ENCODE peak calls at places on chromosomes 11 and 22, in six cellular contexts. One of them, this sample, is unnamed.

GRCh38 chr11:65718964-65719492 is 1.6 kb downstream of the RNASEH2C start:
- DNase-seq in posterior cingulate gyrus: no peak
- DNase-seq in stimulated activated CD4-positive, alpha-beta T cell treated with anti-CD3 and anti-CD28 coated beads, Interleukin-1b, Interleukin-23, amount 100 ng/mL, for 24 hours: no peak
- DNase-seq in EL: peak
- DNase-seq in activated CD8-positive, alpha-beta memory T cell treated with anti-CD3 and anti-CD28 coated beads, Interleukin-2, amount 50 U/mL, for 4 hours: no peak
- DNase-seq in iPS-NIHi11: no peak
- DNase-seq in this sample: no peak

GRCh38 chr11:73159297-73159696 is 17.2 kb upstream of the FCHSD2 start:
- DNase-seq in activated CD8-positive, alpha-beta memory T cell treated with anti-CD3 and anti-CD28 coated beads, Interleukin-2, amount 50 U/mL, for 4 hours: no peak
- DNase-seq in posterior cingulate gyrus: no peak
- DNase-seq in iPS-NIHi11: no peak
- DNase-seq in stimulated activated CD4-positive, alpha-beta T cell treated with anti-CD3 and anti-CD28 coated beads, Interleukin-1b, Interleukin-23, amount 100 ng/mL, for 24 hours: no peak
- DNase-seq in EL: no peak
- DNase-seq in this sample: no peak

GRCh38 chr11:65496304-65497140 is 2.3 kb upstream of the MALAT1 start:
- DNase-seq in EL: peak
- DNase-seq in activated CD8-positive, alpha-beta memory T cell treated with anti-CD3 and anti-CD28 coated beads, Interleukin-2, amount 50 U/mL, for 4 hours: no peak
- DNase-seq in stimulated activated CD4-positive, alpha-beta T cell treated with anti-CD3 and anti-CD28 coated beads, Interleukin-1b, Interleukin-23, amount 100 ng/mL, for 24 hours: no peak
- DNase-seq in iPS-NIHi11: no peak
- DNase-seq in posterior cingulate gyrus: no peak
- DNase-seq in this sample: no peak

GRCh38 chr11:44387415-44387814 is 77.5 kb upstream of the ALX4 start:
- DNase-seq in EL: no peak
- DNase-seq in activated CD8-positive, alpha-beta memory T cell treated with anti-CD3 and anti-CD28 coated beads, Interleukin-2, amount 50 U/mL, for 4 hours: no peak
- DNase-seq in iPS-NIHi11: no peak
- DNase-seq in posterior cingulate gyrus: no peak
- DNase-seq in stimulated activated CD4-positive, alpha-beta T cell treated with anti-CD3 and anti-CD28 coated beads, Interleukin-1b, Interleukin-23, amount 100 ng/mL, for 24 hours: no peak
- DNase-seq in this sample: no peak

GRCh38 chr11:82701847-82702520 is 31.7 kb downstream of the FAM181B start:
- DNase-seq in stimulated activated CD4-positive, alpha-beta T cell treated with anti-CD3 and anti-CD28 coated beads, Interleukin-1b, Interleukin-23, amount 100 ng/mL, for 24 hours: no peak
- DNase-seq in posterior cingulate gyrus: peak
- DNase-seq in activated CD8-positive, alpha-beta memory T cell treated with anti-CD3 and anti-CD28 coated beads, Interleukin-2, amount 50 U/mL, for 4 hours: no peak
- DNase-seq in iPS-NIHi11: peak
- DNase-seq in EL: peak
- DNase-seq in this sample: peak

GRCh38 chr11:12397953-12398352 is 20.6 kb downstream of the PARVA start:
- DNase-seq in EL: peak
- DNase-seq in activated CD8-positive, alpha-beta memory T cell treated with anti-CD3 and anti-CD28 coated beads, Interleukin-2, amount 50 U/mL, for 4 hours: no peak
- DNase-seq in posterior cingulate gyrus: no peak
- DNase-seq in stimulated activated CD4-positive, alpha-beta T cell treated with anti-CD3 and anti-CD28 coated beads, Interleukin-1b, Interleukin-23, amount 100 ng/mL, for 24 hours: no peak
- DNase-seq in iPS-NIHi11: no peak
- DNase-seq in this sample: peak

GRCh38 chr11:78798567-78799170 is 224.0 kb upstream of the NARS2 start:
- DNase-seq in EL: peak
- DNase-seq in posterior cingulate gyrus: peak
- DNase-seq in activated CD8-positive, alpha-beta memory T cell treated with anti-CD3 and anti-CD28 coated beads, Interleukin-2, amount 50 U/mL, for 4 hours: no peak
- DNase-seq in iPS-NIHi11: peak
- DNase-seq in stimulated activated CD4-positive, alpha-beta T cell treated with anti-CD3 and anti-CD28 coated beads, Interleukin-1b, Interleukin-23, amount 100 ng/mL, for 24 hours: peak
- DNase-seq in this sample: peak

GRCh38 chr11:46472662-46472994 is 81.1 kb upstream of the CHRM4 start:
- DNase-seq in activated CD8-positive, alpha-beta memory T cell treated with anti-CD3 and anti-CD28 coated beads, Interleukin-2, amount 50 U/mL, for 4 hours: no peak
- DNase-seq in EL: no peak
- DNase-seq in stimulated activated CD4-positive, alpha-beta T cell treated with anti-CD3 and anti-CD28 coated beads, Interleukin-1b, Interleukin-23, amount 100 ng/mL, for 24 hours: no peak
- DNase-seq in posterior cingulate gyrus: no peak
- DNase-seq in iPS-NIHi11: no peak
- DNase-seq in this sample: no peak

GRCh38 chr11:12110714-12111481 is 508 bp downstream of the MICAL2 start:
- DNase-seq in stimulated activated CD4-positive, alpha-beta T cell treated with anti-CD3 and anti-CD28 coated beads, Interleukin-1b, Interleukin-23, amount 100 ng/mL, for 24 hours: no peak
- DNase-seq in EL: peak
- DNase-seq in posterior cingulate gyrus: no peak
- DNase-seq in activated CD8-positive, alpha-beta memory T cell treated with anti-CD3 and anti-CD28 coated beads, Interleukin-2, amount 50 U/mL, for 4 hours: peak
- DNase-seq in iPS-NIHi11: peak
- DNase-seq in this sample: no peak

GRCh38 chr11:79212711-79213110 is 228.1 kb downstream of the TENM4 start:
- DNase-seq in stimulated activated CD4-positive, alpha-beta T cell treated with anti-CD3 and anti-CD28 coated beads, Interleukin-1b, Interleukin-23, amount 100 ng/mL, for 24 hours: no peak
- DNase-seq in iPS-NIHi11: no peak
- DNase-seq in activated CD8-positive, alpha-beta memory T cell treated with anti-CD3 and anti-CD28 coated beads, Interleukin-2, amount 50 U/mL, for 4 hours: no peak
- DNase-seq in posterior cingulate gyrus: peak
- DNase-seq in EL: no peak
- DNase-seq in this sample: no peak

GRCh38 chr11:120608760-120609211 is 97.2 kb downstream of the GRIK4 start:
- DNase-seq in stimulated activated CD4-positive, alpha-beta T cell treated with anti-CD3 and anti-CD28 coated beads, Interleukin-1b, Interleukin-23, amount 100 ng/mL, for 24 hours: no peak
- DNase-seq in iPS-NIHi11: peak
- DNase-seq in activated CD8-positive, alpha-beta memory T cell treated with anti-CD3 and anti-CD28 coated beads, Interleukin-2, amount 50 U/mL, for 4 hours: no peak
- DNase-seq in posterior cingulate gyrus: no peak
- DNase-seq in EL: no peak
- DNase-seq in this sample: no peak

GRCh38 chr11:122180435-122180834 is 64.4 kb upstream of the BLID start:
- DNase-seq in EL: peak
- DNase-seq in stimulated activated CD4-positive, alpha-beta T cell treated with anti-CD3 and anti-CD28 coated beads, Interleukin-1b, Interleukin-23, amount 100 ng/mL, for 24 hours: no peak
- DNase-seq in iPS-NIHi11: no peak
- DNase-seq in posterior cingulate gyrus: no peak
- DNase-seq in activated CD8-positive, alpha-beta memory T cell treated with anti-CD3 and anti-CD28 coated beads, Interleukin-2, amount 50 U/mL, for 4 hours: no peak
- DNase-seq in this sample: peak

GRCh38 chr22:19996694-19997384 is 19.8 kb downstream of the ARVCF start:
- DNase-seq in iPS-NIHi11: no peak
- DNase-seq in EL: no peak
- DNase-seq in stimulated activated CD4-positive, alpha-beta T cell treated with anti-CD3 and anti-CD28 coated beads, Interleukin-1b, Interleukin-23, amount 100 ng/mL, for 24 hours: no peak
- DNase-seq in posterior cingulate gyrus: no peak
- DNase-seq in activated CD8-positive, alpha-beta memory T cell treated with anti-CD3 and anti-CD28 coated beads, Interleukin-2, amount 50 U/mL, for 4 hours: no peak
- DNase-seq in this sample: no peak

GRCh38 chr11:65213322-65214211 is 31.8 kb downstream of the CAPN1 start:
- DNase-seq in iPS-NIHi11: peak
- DNase-seq in EL: no peak
- DNase-seq in posterior cingulate gyrus: no peak
- DNase-seq in stimulated activated CD4-positive, alpha-beta T cell treated with anti-CD3 and anti-CD28 coated beads, Interleukin-1b, Interleukin-23, amount 100 ng/mL, for 24 hours: no peak
- DNase-seq in activated CD8-positive, alpha-beta memory T cell treated with anti-CD3 and anti-CD28 coated beads, Interleukin-2, amount 50 U/mL, for 4 hours: no peak
- DNase-seq in this sample: no peak

GRCh38 chr22:46564084-46564714 is 26.8 kb upstream of the CELSR1 start:
- DNase-seq in posterior cingulate gyrus: no peak
- DNase-seq in stimulated activated CD4-positive, alpha-beta T cell treated with anti-CD3 and anti-CD28 coated beads, Interleukin-1b, Interleukin-23, amount 100 ng/mL, for 24 hours: no peak
- DNase-seq in EL: no peak
- DNase-seq in activated CD8-positive, alpha-beta memory T cell treated with anti-CD3 and anti-CD28 coated beads, Interleukin-2, amount 50 U/mL, for 4 hours: peak
- DNase-seq in iPS-NIHi11: no peak
- DNase-seq in this sample: no peak

GRCh38 chr11:92411431-92411830 is 186.8 kb downstream of the FAT3 start:
- DNase-seq in stimulated activated CD4-positive, alpha-beta T cell treated with anti-CD3 and anti-CD28 coated beads, Interleukin-1b, Interleukin-23, amount 100 ng/mL, for 24 hours: no peak
- DNase-seq in posterior cingulate gyrus: no peak
- DNase-seq in iPS-NIHi11: peak
- DNase-seq in EL: no peak
- DNase-seq in activated CD8-positive, alpha-beta memory T cell treated with anti-CD3 and anti-CD28 coated beads, Interleukin-2, amount 50 U/mL, for 4 hours: no peak
- DNase-seq in this sample: no peak

GRCh38 chr22:50530857-50531545 is 1.2 kb upstream of the TYMP start:
- DNase-seq in posterior cingulate gyrus: no peak
- DNase-seq in EL: peak
- DNase-seq in iPS-NIHi11: peak
- DNase-seq in activated CD8-positive, alpha-beta memory T cell treated with anti-CD3 and anti-CD28 coated beads, Interleukin-2, amount 50 U/mL, for 4 hours: peak
- DNase-seq in stimulated activated CD4-positive, alpha-beta T cell treated with anti-CD3 and anti-CD28 coated beads, Interleukin-1b, Interleukin-23, amount 100 ng/mL, for 24 hours: no peak
- DNase-seq in this sample: no peak

GRCh38 chr11:69138265-69138664 is 17.5 kb upstream of the SMIM38 start:
- DNase-seq in activated CD8-positive, alpha-beta memory T cell treated with anti-CD3 and anti-CD28 coated beads, Interleukin-2, amount 50 U/mL, for 4 hours: no peak
- DNase-seq in EL: peak
- DNase-seq in stimulated activated CD4-positive, alpha-beta T cell treated with anti-CD3 and anti-CD28 coated beads, Interleukin-1b, Interleukin-23, amount 100 ng/mL, for 24 hours: no peak
- DNase-seq in iPS-NIHi11: no peak
- DNase-seq in posterior cingulate gyrus: no peak
- DNase-seq in this sample: peak

GRCh38 chr11:78000193-78000592 is 5.7 kb upstream of the INTS4 start:
- DNase-seq in iPS-NIHi11: peak
- DNase-seq in stimulated activated CD4-positive, alpha-beta T cell treated with anti-CD3 and anti-CD28 coated beads, Interleukin-1b, Interleukin-23, amount 100 ng/mL, for 24 hours: peak
- DNase-seq in posterior cingulate gyrus: peak
- DNase-seq in activated CD8-positive, alpha-beta memory T cell treated with anti-CD3 and anti-CD28 coated beads, Interleukin-2, amount 50 U/mL, for 4 hours: peak
- DNase-seq in EL: peak
- DNase-seq in this sample: peak

GRCh38 chr22:26321469-26321913 is 107.6 kb upstream of the ASPHD2 start:
- DNase-seq in stimulated activated CD4-positive, alpha-beta T cell treated with anti-CD3 and anti-CD28 coated beads, Interleukin-1b, Interleukin-23, amount 100 ng/mL, for 24 hours: no peak
- DNase-seq in activated CD8-positive, alpha-beta memory T cell treated with anti-CD3 and anti-CD28 coated beads, Interleukin-2, amount 50 U/mL, for 4 hours: no peak
- DNase-seq in posterior cingulate gyrus: peak
- DNase-seq in iPS-NIHi11: no peak
- DNase-seq in EL: peak
- DNase-seq in this sample: no peak

GRCh38 chr11:75563978-75564552 is 2.0 kb downstream of the SERPINH1 start:
- DNase-seq in iPS-NIHi11: peak
- DNase-seq in posterior cingulate gyrus: no peak
- DNase-seq in stimulated activated CD4-positive, alpha-beta T cell treated with anti-CD3 and anti-CD28 coated beads, Interleukin-1b, Interleukin-23, amount 100 ng/mL, for 24 hours: no peak
- DNase-seq in activated CD8-positive, alpha-beta memory T cell treated with anti-CD3 and anti-CD28 coated beads, Interleukin-2, amount 50 U/mL, for 4 hours: no peak
- DNase-seq in EL: peak
- DNase-seq in this sample: peak

GRCh38 chr11:3161720-3162409 is 3.2 kb downstream of the OSBPL5 start:
- DNase-seq in activated CD8-positive, alpha-beta memory T cell treated with anti-CD3 and anti-CD28 coated beads, Interleukin-2, amount 50 U/mL, for 4 hours: no peak
- DNase-seq in EL: no peak
- DNase-seq in posterior cingulate gyrus: no peak
- DNase-seq in iPS-NIHi11: no peak
- DNase-seq in stimulated activated CD4-positive, alpha-beta T cell treated with anti-CD3 and anti-CD28 coated beads, Interleukin-1b, Interleukin-23, amount 100 ng/mL, for 24 hours: no peak
- DNase-seq in this sample: no peak

GRCh38 chr11:8017894-8018741 is 31.0 kb downstream of the EIF3F start:
- DNase-seq in stimulated activated CD4-positive, alpha-beta T cell treated with anti-CD3 and anti-CD28 coated beads, Interleukin-1b, Interleukin-23, amount 100 ng/mL, for 24 hours: no peak
- DNase-seq in iPS-NIHi11: no peak
- DNase-seq in posterior cingulate gyrus: no peak
- DNase-seq in EL: no peak
- DNase-seq in activated CD8-positive, alpha-beta memory T cell treated with anti-CD3 and anti-CD28 coated beads, Interleukin-2, amount 50 U/mL, for 4 hours: no peak
- DNase-seq in this sample: no peak

GRCh38 chr11:27208846-27209245 is 154.2 kb downstream of the CCDC34 start:
- DNase-seq in EL: no peak
- DNase-seq in posterior cingulate gyrus: no peak
- DNase-seq in activated CD8-positive, alpha-beta memory T cell treated with anti-CD3 and anti-CD28 coated beads, Interleukin-2, amount 50 U/mL, for 4 hours: no peak
- DNase-seq in stimulated activated CD4-positive, alpha-beta T cell treated with anti-CD3 and anti-CD28 coated beads, Interleukin-1b, Interleukin-23, amount 100 ng/mL, for 24 hours: no peak
- DNase-seq in iPS-NIHi11: no peak
- DNase-seq in this sample: no peak

GRCh38 chr11:1478011-1478410 is 8.6 kb downstream of the MOB2 start:
- DNase-seq in activated CD8-positive, alpha-beta memory T cell treated with anti-CD3 and anti-CD28 coated beads, Interleukin-2, amount 50 U/mL, for 4 hours: no peak
- DNase-seq in stimulated activated CD4-positive, alpha-beta T cell treated with anti-CD3 and anti-CD28 coated beads, Interleukin-1b, Interleukin-23, amount 100 ng/mL, for 24 hours: no peak
- DNase-seq in posterior cingulate gyrus: no peak
- DNase-seq in EL: no peak
- DNase-seq in iPS-NIHi11: no peak
- DNase-seq in this sample: no peak